ENCODE peak calls at places on chromosome 15, in seven cellular contexts. B is OCI-LY7; F is naive thymus-derived CD4-positive, alpha-beta T cell; M is NT2/D1; C is transverse colon; O is AG10803; L is MM.1S. D is an unnamed sample.

GRCh38 chr15:32096867-32097266 is 66.6 kb downstream of the CHRNA7 start:
- DNase-seq in B (no peak), F (no peak), M (no peak), C (no peak), O (no peak), L (no peak), D (no peak)

GRCh38 chr15:88401269-88401971 is 65.8 kb downstream of the MRPL46 start:
- DNase-seq in B (peak), F (no peak), M (no peak), C (no peak), O (no peak), L (no peak), D (no peak)

GRCh38 chr15:51401872-51402517 is 60.5 kb downstream of the GLDN start:
- DNase-seq in B (no peak), F (no peak), M (peak), C (peak), O (peak), L (no peak), D (peak)

GRCh38 chr15:99014803-99015676 is 7.4 kb upstream of the PGPEP1L start:
- DNase-seq in B (no peak), F (no peak), M (peak), C (peak), O (peak), L (peak), D (peak)

GRCh38 chr15:36601497-36601932 is 22.1 kb downstream of the CDIN1 start:
- DNase-seq in B (no peak), F (no peak), M (no peak), C (peak), O (peak), L (no peak), D (no peak)

GRCh38 chr15:58771621-58772235 is 626 bp downstream of the MINDY2 start:
- DNase-seq in B (peak), F (peak), M (peak), C (peak), O (no peak), L (no peak), D (peak)

GRCh38 chr15:70575251-70576227 is 187.8 kb downstream of the UACA start:
- DNase-seq in B (no peak), F (no peak), M (no peak), C (no peak), O (peak), L (no peak), D (no peak)

GRCh38 chr15:68652141-68652540 is 73.3 kb downstream of the CORO2B start:
- DNase-seq in B (no peak), F (no peak), M (no peak), C (no peak), O (peak), L (no peak), D (no peak)

GRCh38 chr15:73344051-73344450 is 24.7 kb downstream of the HCN4 start:
- DNase-seq in B (no peak), F (no peak), M (no peak), C (no peak), O (peak), L (no peak), D (no peak)

GRCh38 chr15:92244703-92245102 is 149.0 kb upstream of the ST8SIA2 start:
- DNase-seq in B (no peak), F (no peak), M (no peak), C (no peak), O (no peak), L (no peak), D (no peak)

GRCh38 chr15:74783808-74784175 is 1.9 kb downstream of the CSK start:
- DNase-seq in B (no peak), F (no peak), M (no peak), C (no peak), O (no peak), L (peak), D (no peak)

GRCh38 chr15:89998141-89998661 is 2.9 kb upstream of the ZNF710 start:
- DNase-seq in B (no peak), F (no peak), M (no peak), C (no peak), O (peak), L (no peak), D (no peak)

GRCh38 chr15:29039466-29040366 is 153.9 kb downstream of the APBA2 start:
- DNase-seq in B (no peak), F (no peak), M (no peak), C (no peak), O (no peak), L (no peak), D (no peak)

GRCh38 chr15:70561885-70562284 is 201.5 kb downstream of the UACA start:
- DNase-seq in B (no peak), F (no peak), M (no peak), C (no peak), O (no peak), L (no peak), D (peak)

GRCh38 chr15:65914981-65915925 is 46.0 kb downstream of the RAB11A start:
- DNase-seq in B (peak), F (no peak), M (no peak), C (no peak), O (no peak), L (no peak), D (peak)

GRCh38 chr15:39924437-39924836 is 4.4 kb upstream of the GPR176 start:
- DNase-seq in B (no peak), F (no peak), M (no peak), C (no peak), O (no peak), L (no peak), D (no peak)

DNA sequence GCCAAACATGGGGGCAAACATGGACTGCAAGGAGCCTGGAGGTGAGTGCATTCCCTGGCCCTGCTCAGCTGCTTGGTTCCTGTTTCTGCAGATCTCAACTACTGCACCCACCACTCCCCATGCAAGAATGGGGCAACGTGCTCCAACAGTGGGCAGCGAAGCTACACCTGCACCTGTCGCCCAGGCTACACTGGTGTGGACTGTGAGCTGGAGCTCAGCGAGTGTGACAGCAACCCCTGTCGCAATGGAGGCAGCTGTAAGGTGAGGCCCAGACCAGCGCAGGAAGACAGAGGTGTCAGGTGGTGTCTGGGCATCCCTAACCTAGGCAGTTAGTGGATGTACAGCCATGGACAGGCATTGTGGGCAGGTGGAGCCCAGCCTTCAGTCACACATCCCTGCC is 5.3 kb downstream of the DLL4 start:
- DNase-seq in B (no peak), F (no peak), M (no peak), C (no peak), O (no peak), L (no peak), D (no peak)
- H3K4me3 ChIP-seq in B (no peak), F (no peak), M (no peak), C (no peak), O (no peak), L (no peak), D (no peak)

GRCh38 chr15:79092382-79092781 is 1.8 kb upstream of the RASGRF1 start:
- DNase-seq in B (no peak), F (no peak), M (no peak), C (no peak), O (no peak), L (no peak), D (no peak)

GRCh38 chr15:79089331-79089889 is 1.2 kb downstream of the RASGRF1 start:
- DNase-seq in B (no peak), F (no peak), M (no peak), C (no peak), O (no peak), L (no peak), D (no peak)

GRCh38 chr15:79090487-79091203 is at the start of gene RASGRF1:
- DNase-seq in B (no peak), F (no peak), M (no peak), C (no peak), O (no peak), L (no peak), D (no peak)

GRCh38 chr15:79089890-79090486 is 592 bp downstream of the RASGRF1 start:
- DNase-seq in B (no peak), F (no peak), M (no peak), C (no peak), O (no peak), L (no peak), D (no peak)

DNA sequence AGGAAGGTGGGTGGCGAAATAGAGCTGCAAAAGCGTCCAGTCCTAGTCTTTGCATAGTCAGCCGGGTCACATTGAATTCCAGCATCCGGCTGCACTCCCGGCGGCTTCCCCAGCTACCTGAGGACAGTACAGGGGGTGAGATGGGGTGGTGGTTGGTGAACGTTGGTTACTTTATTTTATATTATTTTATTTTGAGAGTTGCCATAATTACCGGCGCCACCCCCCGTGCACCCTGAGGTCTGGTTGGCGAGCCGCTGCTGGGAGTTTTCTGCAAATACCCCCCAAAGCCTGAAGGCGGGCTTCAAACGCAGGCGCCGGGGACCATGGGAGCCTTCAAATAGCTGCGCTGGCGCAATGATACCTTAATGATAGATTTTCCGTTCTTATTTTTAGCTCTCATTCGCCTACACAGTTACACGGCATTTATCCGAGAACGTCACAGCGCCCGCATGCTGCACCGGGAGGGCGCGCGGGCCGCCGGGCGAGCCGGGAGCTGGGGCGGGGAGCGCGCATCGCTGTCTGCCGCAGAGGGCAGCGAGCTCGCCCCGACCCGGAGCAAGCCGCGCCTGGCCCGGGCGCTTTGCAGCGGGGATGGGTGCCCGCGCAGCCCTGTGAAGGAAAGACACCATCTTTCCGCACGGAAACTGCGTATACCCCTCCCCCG is 756 bp upstream of the RASGRF1 start:
- DNase-seq in B (no peak), F (no peak), M (no peak), C (no peak), O (no peak), L (no peak), D (no peak)
- H3K4me3 ChIP-seq in B (no peak), F (no peak), M (peak), C (no peak), O (no peak), L (no peak), D (peak)

GRCh38 chr15:33278816-33279612 is 31.8 kb upstream of the RYR3 start:
- DNase-seq in B (no peak), F (no peak), M (peak), C (no peak), O (peak), L (no peak), D (no peak)
- H3K4me3 ChIP-seq in B (no peak), F (no peak), M (no peak), C (no peak), O (no peak), L (no peak), D (no peak)

GRCh38 chr15:62209322-62209721 is 44.2 kb upstream of the C2CD4B start:
- DNase-seq in B (no peak), F (no peak), M (no peak), C (peak), O (no peak), L (no peak), D (peak)
- H3K4me3 ChIP-seq in B (no peak), F (no peak), M (no peak), C (no peak), O (no peak), L (no peak), D (no peak)

DNA sequence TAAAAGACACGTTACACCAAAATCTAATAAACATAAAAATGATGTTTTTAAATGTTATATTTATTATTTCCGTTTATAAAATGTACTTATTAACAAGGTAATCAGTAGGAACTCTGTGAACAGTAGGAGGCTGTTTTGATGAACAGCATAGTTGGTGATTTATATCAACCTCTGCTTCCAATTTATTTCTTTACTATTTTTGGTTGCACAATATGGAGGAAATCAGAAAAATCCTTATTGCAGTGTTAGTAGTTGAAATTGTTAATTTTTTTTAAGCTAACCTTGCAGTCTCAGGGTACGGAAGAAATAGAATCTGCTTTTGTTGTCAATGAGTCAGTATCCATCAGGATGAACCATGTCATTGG is 5.0 kb upstream of the SNX22 start:
- DNase-seq in B (no peak), F (no peak), M (no peak), C (no peak), O (no peak), L (no peak), D (no peak)
- H3K4me3 ChIP-seq in B (no peak), F (no peak), M (no peak), C (no peak), O (no peak), L (no peak), D (no peak)

DNA sequence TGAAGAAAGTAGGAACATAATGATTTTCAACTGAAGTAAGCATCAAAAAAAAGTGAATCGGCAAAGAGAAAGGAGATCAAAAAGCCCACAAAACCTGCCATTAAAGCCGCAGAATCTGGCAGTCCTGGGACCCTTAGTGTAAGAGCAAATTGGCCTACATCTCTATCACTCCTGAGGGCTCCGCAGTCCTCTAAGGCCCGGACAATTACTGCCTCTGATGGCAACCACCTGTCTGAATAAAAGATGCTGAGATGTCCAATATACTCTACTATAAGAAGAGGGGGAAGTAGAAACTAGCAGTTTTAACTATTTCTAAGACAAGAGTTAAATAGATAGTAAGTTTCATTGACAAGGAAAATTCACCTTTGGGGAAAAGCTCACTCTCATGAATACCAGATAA is 20.3 kb downstream of the WDR72 start:
- DNase-seq in B (no peak), F (no peak), M (no peak), C (no peak), O (no peak), L (no peak), D (no peak)
- H3K4me3 ChIP-seq in B (no peak), F (no peak), M (no peak), C (no peak), O (no peak), L (no peak), D (no peak)

GRCh38 chr15:85620321-85621044 is 174.2 kb downstream of the KLHL25 start:
- DNase-seq in B (no peak), F (no peak), M (no peak), C (no peak), O (peak), L (no peak), D (no peak)

GRCh38 chr15:85621096-85621495 is 173.6 kb downstream of the KLHL25 start:
- DNase-seq in B (no peak), F (no peak), M (no peak), C (no peak), O (peak), L (no peak), D (no peak)

GRCh38 chr15:85624241-85624855 is 170.4 kb downstream of the KLHL25 start:
- DNase-seq in B (no peak), F (no peak), M (no peak), C (no peak), O (peak), L (no peak), D (no peak)

GRCh38 chr15:85623648-85624047 is 171.1 kb downstream of the KLHL25 start:
- DNase-seq in B (no peak), F (no peak), M (no peak), C (no peak), O (peak), L (no peak), D (no peak)

DNA sequence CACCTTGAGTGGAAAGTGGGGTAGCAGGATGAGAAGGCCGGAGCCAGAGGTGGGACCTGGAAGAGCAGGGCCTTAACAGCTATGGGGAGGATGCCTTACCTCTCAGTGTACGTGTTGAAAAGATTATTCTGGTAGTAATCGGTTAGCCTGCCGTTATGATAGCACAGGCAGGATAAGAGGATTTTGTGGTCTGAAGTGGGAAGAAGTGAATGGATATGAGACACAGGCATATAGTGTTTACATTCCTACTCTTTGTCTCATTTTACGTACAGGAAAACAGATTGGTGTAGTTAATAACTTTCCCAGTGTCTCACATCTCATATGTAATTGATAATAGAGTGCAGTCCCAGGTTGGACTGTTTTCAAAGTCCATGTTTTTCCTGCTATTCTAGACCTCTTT is 172.3 kb downstream of the KLHL25 start:
- DNase-seq in B (no peak), F (no peak), M (no peak), C (no peak), O (peak), L (no peak), D (no peak)
- H3K4me3 ChIP-seq in B (no peak), F (no peak), M (no peak), C (no peak), O (peak), L (no peak), D (peak)

DNA sequence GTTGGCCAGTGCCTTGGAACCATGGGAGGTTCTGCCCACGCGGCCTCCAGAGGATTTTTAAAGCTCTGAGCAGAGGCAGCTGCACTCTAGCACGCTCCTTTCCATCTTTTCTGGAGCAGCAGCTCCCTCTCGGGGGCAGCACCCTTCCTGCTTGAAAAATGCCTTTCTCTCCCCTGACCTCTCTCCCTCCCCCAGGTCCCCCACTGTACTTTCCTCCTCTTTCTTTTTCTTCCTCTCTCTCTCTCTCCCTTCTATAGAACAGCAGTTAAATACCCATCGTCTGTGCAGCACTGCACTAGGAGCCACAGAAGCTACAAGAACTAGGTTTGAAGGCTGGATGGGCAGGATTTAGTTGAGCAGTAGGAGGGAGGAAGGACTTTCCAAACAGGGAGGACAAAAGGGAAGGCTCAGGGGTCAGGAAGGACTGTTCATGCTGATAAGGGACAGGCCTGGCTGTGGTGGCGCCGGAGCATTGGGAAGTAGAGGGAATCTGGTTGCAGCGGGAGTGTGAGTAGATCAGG is 4.4 kb downstream of the ALPK3 start:
- DNase-seq in B (peak), F (no peak), M (no peak), C (no peak), O (no peak), L (no peak), D (no peak)
- H3K4me3 ChIP-seq in B (no peak), F (no peak), M (no peak), C (no peak), O (no peak), L (no peak), D (no peak)

DNA sequence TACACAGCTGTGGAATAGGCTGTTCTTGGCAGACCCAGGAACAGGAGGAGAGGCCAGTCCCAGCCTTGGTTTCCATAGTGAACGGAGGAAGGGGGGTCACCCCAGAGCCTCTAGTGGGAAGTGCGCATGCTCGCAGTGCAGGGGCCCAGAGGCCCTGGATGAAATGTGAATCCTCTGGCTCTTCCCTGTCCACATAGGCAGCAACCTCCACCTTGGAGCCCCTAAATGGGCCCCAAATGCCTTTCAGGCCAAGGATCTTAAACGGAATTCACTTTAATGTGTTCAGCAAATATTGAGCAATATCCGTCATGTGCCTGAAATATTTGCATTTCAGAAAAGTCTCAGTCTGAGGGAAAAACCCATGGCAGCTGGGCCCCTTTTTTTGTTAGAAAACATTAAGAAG is 3.3 kb upstream of the NDN start:
- DNase-seq in B (no peak), F (no peak), M (no peak), C (peak), O (peak), L (no peak), D (peak)
- H3K4me3 ChIP-seq in B (no peak), F (no peak), M (no peak), C (no peak), O (no peak), L (no peak), D (no peak)

DNA sequence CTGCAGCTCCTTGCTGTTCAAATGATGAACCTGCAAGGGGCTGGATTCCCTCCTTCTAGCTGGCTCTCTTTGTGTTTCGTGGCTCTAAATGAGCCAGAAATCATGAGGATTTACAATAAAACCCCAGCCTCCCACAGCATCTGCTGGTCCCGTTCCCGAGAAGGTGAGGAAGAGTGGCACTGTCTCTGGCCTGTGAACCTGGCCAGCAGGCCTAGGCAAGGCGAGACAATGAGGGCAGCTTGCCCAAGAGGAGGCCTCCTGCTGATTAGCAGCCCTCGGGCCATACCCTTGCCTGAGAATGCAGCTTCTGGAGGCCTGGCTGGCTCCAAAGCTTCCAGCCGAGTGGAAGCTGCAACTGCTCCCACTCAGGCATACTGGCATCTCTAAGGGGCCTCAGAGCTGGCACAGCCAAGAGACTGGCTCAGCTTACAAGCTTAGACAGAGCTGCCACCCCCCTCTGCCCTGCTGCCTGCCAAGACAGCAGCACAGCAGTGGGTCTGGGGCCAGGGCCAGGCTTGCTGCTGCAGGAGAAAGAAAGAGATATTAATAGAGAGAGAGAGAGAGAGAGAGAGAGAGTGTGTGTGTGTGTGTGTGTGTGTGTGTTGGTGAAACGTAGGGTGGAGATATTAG is 76.5 kb downstream of the HMG20A start:
- DNase-seq in B (no peak), F (no peak), M (no peak), C (peak), O (peak), L (no peak), D (peak)
- H3K4me3 ChIP-seq in B (no peak), F (no peak), M (no peak), C (no peak), O (peak), L (no peak), D (peak)

D was measured in stomach.